ENCODE peak calls at places on chromosomes 5 and 9, in ten cellular contexts. R, W, D, E, U, B, A, O, S and Q are unnamed samples.

GRCh38 chr9:108956098-108956533 is 21.9 kb downstream of the ABITRAM start:
- DNase-seq in R (no peak), W (no peak), D (no peak), E (no peak), U (no peak), B (no peak), A (no peak), O (no peak), S (no peak), Q (no peak)

GRCh38 chr5:124103671-124104070 is 591.7 kb downstream of the CSNK1G3 start:
- DNase-seq in R (no peak), W (no peak), D (no peak), E (peak), U (no peak), B (no peak), A (no peak), O (no peak), S (no peak), Q (peak)

GRCh38 chr5:172144291-172144815 is 43.7 kb downstream of the STK10 start:
- DNase-seq in R (no peak), W (no peak), D (no peak), E (peak), U (peak), B (no peak), A (no peak), O (peak), S (no peak), Q (no peak)

GRCh38 chr9:93962041-93962440 is 6.9 kb upstream of the BARX1 start:
- DNase-seq in R (no peak), W (no peak), D (no peak), E (no peak), U (peak), B (no peak), A (no peak), O (no peak), S (no peak), Q (peak)

GRCh38 chr9:112051812-112052211 is 123.3 kb downstream of the SUSD1 start:
- DNase-seq in R (no peak), W (no peak), D (no peak), E (peak), U (peak), B (no peak), A (no peak), O (no peak), S (no peak), Q (peak)

GRCh38 chr5:134541736-134542376 is 16.4 kb downstream of the JADE2 start:
- DNase-seq in R (peak), W (no peak), D (no peak), E (peak), U (peak), B (peak), A (no peak), O (peak), S (no peak), Q (peak)

GRCh38 chr5:95673076-95673475 is 9.7 kb downstream of the SPATA9 start:
- DNase-seq in R (peak), W (peak), D (no peak), E (peak), U (peak), B (peak), A (no peak), O (peak), S (no peak), Q (peak)

GRCh38 chr9:89657765-89658164 is 53.0 kb downstream of the GADD45G start:
- DNase-seq in R (no peak), W (no peak), D (no peak), E (no peak), U (no peak), B (no peak), A (peak), O (no peak), S (peak), Q (no peak)

GRCh38 chr9:14992025-14992424 is 81.8 kb upstream of the FREM1 start:
- DNase-seq in R (no peak), W (no peak), D (no peak), E (peak), U (peak), B (no peak), A (no peak), O (no peak), S (no peak), Q (peak)

GRCh38 chr9:5714501-5715401 is 85.8 kb downstream of the RIC1 start:
- DNase-seq in R (no peak), W (no peak), D (no peak), E (peak), U (peak), B (peak), A (no peak), O (no peak), S (no peak), Q (peak)

GRCh38 chr9:117485176-117485575 is 70.3 kb upstream of the ASTN2 start:
- DNase-seq in R (no peak), W (no peak), D (no peak), E (peak), U (no peak), B (no peak), A (no peak), O (no peak), S (peak), Q (no peak)

GRCh38 chr5:159252195-159252594 is 10.9 kb upstream of the UBLCP1 start:
- DNase-seq in R (no peak), W (no peak), D (no peak), E (no peak), U (no peak), B (no peak), A (no peak), O (no peak), S (no peak), Q (no peak)

GRCh38 chr5:127993476-127993875 is 90.1 kb upstream of the SLC12A2 start:
- DNase-seq in R (no peak), W (no peak), D (no peak), E (no peak), U (no peak), B (no peak), A (no peak), O (no peak), S (no peak), Q (no peak)

GRCh38 chr9:75198436-75198835 is 110.1 kb downstream of the OSTF1 start:
- DNase-seq in R (no peak), W (no peak), D (no peak), E (no peak), U (no peak), B (no peak), A (no peak), O (no peak), S (no peak), Q (no peak)

GRCh38 chr9:75201480-75202209 is 113.3 kb downstream of the OSTF1 start:
- DNase-seq in R (no peak), W (no peak), D (no peak), E (no peak), U (no peak), B (no peak), A (no peak), O (no peak), S (no peak), Q (no peak)

GRCh38 chr9:75197521-75197920 is 109.2 kb downstream of the OSTF1 start:
- DNase-seq in R (no peak), W (no peak), D (no peak), E (peak), U (no peak), B (peak), A (no peak), O (no peak), S (no peak), Q (peak)

DNA sequence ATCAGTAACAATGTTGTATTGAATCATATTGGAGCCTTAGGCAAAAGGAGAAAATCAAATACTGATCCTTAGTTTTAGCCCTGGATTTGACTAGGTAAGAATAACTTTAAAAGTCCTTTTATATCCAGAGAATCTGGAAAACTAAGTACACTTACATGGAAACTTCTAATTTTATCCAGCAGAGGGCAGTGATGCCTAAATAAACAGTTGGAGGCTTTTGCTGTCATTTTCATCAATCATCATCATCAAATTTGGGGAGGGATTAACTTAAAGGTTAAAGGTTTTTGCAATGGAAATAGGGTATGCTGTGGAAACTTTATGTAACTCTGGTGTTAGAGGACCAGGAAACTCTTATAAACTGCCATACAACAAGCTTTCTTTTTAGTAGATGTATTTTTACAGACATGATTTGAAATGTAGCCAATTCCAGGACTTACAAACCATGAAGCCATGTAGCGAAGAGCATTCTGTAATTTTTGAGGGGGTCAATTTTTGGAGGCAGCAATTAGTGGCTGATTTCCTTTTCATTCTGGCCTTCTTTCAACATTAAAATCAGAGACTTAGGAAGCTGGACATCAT is 112.7 kb downstream of the OSTF1 start:
- DNase-seq in R (no peak), W (no peak), D (no peak), E (peak), U (peak), B (peak), A (no peak), O (no peak), S (peak), Q (peak)
- TF ChIP-seq CTCF in R (peak), W (peak), D (peak), E (peak), U (peak), B (peak), A (peak), O (peak), S (peak), Q (peak)

GRCh38 chr5:125508225-125508624 is 761.8 kb upstream of the ZNF608 start:
- DNase-seq in R (no peak), W (no peak), D (no peak), E (no peak), U (no peak), B (no peak), A (no peak), O (no peak), S (no peak), Q (no peak)

GRCh38 chr5:125505062-125505461 is 758.6 kb upstream of the ZNF608 start:
- DNase-seq in R (no peak), W (no peak), D (no peak), E (no peak), U (no peak), B (no peak), A (no peak), O (no peak), S (no peak), Q (no peak)

DNA sequence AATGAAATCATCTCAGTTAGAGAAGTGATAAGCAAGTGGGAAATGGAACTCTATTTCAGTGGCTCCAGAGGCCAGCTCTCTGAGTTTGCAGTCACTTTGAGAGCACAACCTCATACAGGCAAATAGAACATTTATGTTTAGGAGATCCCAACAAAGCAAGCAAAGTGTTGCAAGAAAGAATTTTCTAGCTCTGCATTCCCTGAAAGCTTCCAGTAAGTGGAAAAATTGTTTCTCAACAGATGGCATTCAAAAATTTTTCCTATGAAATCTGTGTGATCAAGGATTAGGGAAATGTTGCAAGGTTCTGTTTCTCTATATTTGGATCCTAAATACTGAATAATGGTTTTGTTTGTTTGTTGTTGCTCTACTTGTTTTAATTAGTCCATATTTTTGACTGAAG is 764.2 kb upstream of the ZNF608 start:
- DNase-seq in R (no peak), W (no peak), D (no peak), E (no peak), U (no peak), B (no peak), A (no peak), O (no peak), S (no peak), Q (no peak)
- H3K4me3 ChIP-seq in R (no peak), W (no peak), D (no peak), E (no peak), U (no peak), B (no peak), A (no peak), O (no peak), S (no peak), Q (no peak)

DNA sequence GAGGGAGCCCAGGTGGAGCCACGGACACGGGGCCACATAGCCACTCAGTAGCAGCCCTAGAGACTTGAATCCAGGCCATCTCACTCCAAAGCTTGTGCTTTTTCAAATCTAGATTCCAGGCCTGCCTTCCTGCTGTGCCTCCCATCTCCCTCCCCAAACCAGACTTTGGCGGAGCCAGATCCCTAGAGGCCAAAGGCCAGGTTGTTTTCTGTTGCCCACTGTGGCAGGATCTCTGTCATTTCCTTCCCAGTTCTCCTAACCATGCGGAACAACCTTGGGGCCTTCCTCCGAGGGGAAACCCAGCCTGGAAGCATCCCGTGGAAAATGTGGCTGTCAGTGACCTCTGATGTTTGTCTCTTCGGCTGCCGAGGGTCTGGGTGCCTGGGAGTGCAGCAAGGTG is 16.4 kb upstream of the RPS14 start:
- DNase-seq in R (no peak), W (no peak), D (no peak), E (no peak), U (no peak), B (no peak), A (peak), O (no peak), S (no peak), Q (no peak)
- TF ChIP-seq CTCF in R (no peak), W (no peak), D (no peak), E (no peak), U (no peak), B (no peak), A (no peak), O (no peak), S (no peak), Q (no peak)

GRCh38 chr5:119355636-119356383 is at the start of gene TNFAIP8:
- DNase-seq in R (peak), W (no peak), D (peak), E (peak), U (peak), B (peak), A (peak), O (peak), S (no peak), Q (peak)

GRCh38 chr5:119354522-119355243 is 1.1 kb upstream of the TNFAIP8 start:
- DNase-seq in R (no peak), W (no peak), D (no peak), E (no peak), U (no peak), B (no peak), A (no peak), O (no peak), S (no peak), Q (no peak)

GRCh38 chr5:119356384-119357188 is 767 bp downstream of the TNFAIP8 start:
- DNase-seq in R (no peak), W (no peak), D (no peak), E (peak), U (peak), B (no peak), A (no peak), O (no peak), S (no peak), Q (peak)

GRCh38 chr5:119353686-119354366 is 2.0 kb upstream of the TNFAIP8 start:
- DNase-seq in R (no peak), W (no peak), D (no peak), E (peak), U (no peak), B (no peak), A (no peak), O (no peak), S (peak), Q (no peak)

DNA sequence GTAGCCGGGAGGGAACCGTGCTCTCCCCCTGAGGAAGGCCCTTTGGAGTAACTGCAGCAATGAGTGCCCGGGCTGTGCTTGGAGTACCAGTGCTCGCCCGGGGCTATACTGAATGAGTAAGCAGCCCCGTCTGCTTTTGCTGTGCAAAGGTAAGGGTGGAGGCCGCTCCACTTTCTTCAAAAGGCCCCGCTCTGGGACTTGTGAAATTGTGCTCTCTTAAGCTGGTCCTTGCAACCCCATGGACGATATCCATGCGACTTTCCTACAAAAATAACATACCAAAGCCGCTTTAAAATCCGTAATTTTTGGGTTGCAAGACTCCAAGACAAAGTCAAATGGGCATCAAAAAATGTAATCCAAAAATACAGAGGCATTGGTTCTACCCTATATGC is 579 bp upstream of the TNFAIP8 start:
- DNase-seq in R (no peak), W (no peak), D (no peak), E (no peak), U (no peak), B (peak), A (peak), O (no peak), S (no peak), Q (no peak)
- H3K4me3 ChIP-seq in R (no peak), W (peak), D (no peak), E (peak), U (peak), B (peak), A (peak), O (peak), S (no peak), Q (peak)

GRCh38 chr5:170781946-170782345 is 1.6 kb upstream of the GABRP start:
- DNase-seq in R (no peak), W (no peak), D (no peak), E (no peak), U (no peak), B (no peak), A (no peak), O (no peak), S (no peak), Q (no peak)
- TF ChIP-seq CTCF in R (no peak), W (no peak), D (no peak), E (no peak), U (no peak), B (no peak), A (no peak), O (no peak), S (no peak), Q (no peak)

GRCh38 chr5:181037365-181037861 is 2.7 kb upstream of the BTNL9 start:
- DNase-seq in R (no peak), W (no peak), D (no peak), E (no peak), U (no peak), B (no peak), A (peak), O (no peak), S (no peak), Q (no peak)
- H3K4me3 ChIP-seq in R (no peak), W (no peak), D (no peak), E (no peak), U (no peak), B (no peak), A (no peak), O (no peak), S (no peak), Q (no peak)

GRCh38 chr9:121838757-121839669 is 187.6 kb downstream of the DAB2IP start:
- DNase-seq in R (no peak), W (no peak), D (no peak), E (peak), U (no peak), B (no peak), A (peak), O (no peak), S (no peak), Q (no peak)
- TF ChIP-seq CTCF in R (no peak), W (peak), D (no peak), E (no peak), U (no peak), B (no peak), A (no peak), O (no peak), S (no peak), Q (no peak)

GRCh38 chr5:119358901-119359603 is 3.2 kb downstream of the TNFAIP8 start:
- DNase-seq in R (no peak), W (no peak), D (no peak), E (no peak), U (no peak), B (no peak), A (no peak), O (no peak), S (no peak), Q (no peak)

GRCh38 chr5:119360905-119361605 is 5.2 kb downstream of the TNFAIP8 start:
- DNase-seq in R (no peak), W (peak), D (no peak), E (peak), U (peak), B (no peak), A (no peak), O (no peak), S (no peak), Q (peak)

GRCh38 chr5:119357309-119357708 is 1.5 kb downstream of the TNFAIP8 start:
- DNase-seq in R (no peak), W (no peak), D (no peak), E (no peak), U (no peak), B (no peak), A (no peak), O (no peak), S (no peak), Q (no peak)

GRCh38 chr5:119359737-119360413 is 4.1 kb downstream of the TNFAIP8 start:
- DNase-seq in R (no peak), W (no peak), D (no peak), E (no peak), U (no peak), B (no peak), A (no peak), O (no peak), S (no peak), Q (no peak)

GRCh38 chr5:119357815-119358559 is 2.2 kb downstream of the TNFAIP8 start:
- DNase-seq in R (no peak), W (no peak), D (no peak), E (no peak), U (no peak), B (no peak), A (no peak), O (no peak), S (no peak), Q (no peak)
- H3K4me3 ChIP-seq in R (no peak), W (no peak), D (no peak), E (no peak), U (no peak), B (no peak), A (peak), O (peak), S (no peak), Q (no peak)

GRCh38 chr5:74934949-74935751 is 69.0 kb upstream of the FAM169A start:
- DNase-seq in R (peak), W (peak), D (no peak), E (peak), U (peak), B (peak), A (no peak), O (no peak), S (no peak), Q (peak)

GRCh38 chr5:74940782-74941363 is 74.7 kb upstream of the FAM169A start:
- DNase-seq in R (no peak), W (no peak), D (no peak), E (no peak), U (no peak), B (no peak), A (no peak), O (no peak), S (no peak), Q (no peak)

GRCh38 chr5:74935752-74936091 is 69.5 kb upstream of the FAM169A start:
- DNase-seq in R (no peak), W (no peak), D (no peak), E (no peak), U (no peak), B (no peak), A (no peak), O (no peak), S (no peak), Q (no peak)

GRCh38 chr5:74942622-74943286 is 76.6 kb upstream of the FAM169A start:
- DNase-seq in R (no peak), W (no peak), D (no peak), E (no peak), U (no peak), B (no peak), A (no peak), O (no peak), S (no peak), Q (no peak)

GRCh38 chr5:74938250-74938649 is 72.1 kb upstream of the FAM169A start:
- DNase-seq in R (no peak), W (no peak), D (no peak), E (peak), U (no peak), B (no peak), A (no peak), O (no peak), S (no peak), Q (peak)
- TF ChIP-seq CTCF in R (no peak), W (no peak), D (no peak), E (no peak), U (no peak), B (no peak), A (no peak), O (no peak), S (no peak), Q (no peak)